ENCODE peak calls at places on chromosomes 2 and 18, in nine cellular contexts. One of them, this sample, is unnamed.

GRCh38 chr2:184921676-184922075 is 323.3 kb downstream of the ZNF804A start:
- DNase-seq in CD4-positive, CD25-positive, alpha-beta regulatory T cell: no peak
- DNase-seq in endodermal cell: no peak
- DNase-seq in astrocyte of the spinal cord: no peak
- DNase-seq in cardiac muscle cell: no peak
- DNase-seq in posterior cingulate gyrus: no peak
- DNase-seq in ELF-1: no peak
- DNase-seq in stimulated activated CD8-positive, alpha-beta memory T cell treated with anti-CD3 and anti-CD28 coated beads, Interleukin-4, amount 100 ng/mL, for 4 hours: no peak
- DNase-seq in naive thymus-derived CD8-positive, alpha-beta T cell: no peak
- DNase-seq in this sample: no peak

GRCh38 chr18:45408218-45408617 is 207.1 kb upstream of the SLC14A2 start:
- DNase-seq in CD4-positive, CD25-positive, alpha-beta regulatory T cell: no peak
- DNase-seq in endodermal cell: no peak
- DNase-seq in astrocyte of the spinal cord: no peak
- DNase-seq in cardiac muscle cell: no peak
- DNase-seq in posterior cingulate gyrus: no peak
- DNase-seq in ELF-1: no peak
- DNase-seq in stimulated activated CD8-positive, alpha-beta memory T cell treated with anti-CD3 and anti-CD28 coated beads, Interleukin-4, amount 100 ng/mL, for 4 hours: no peak
- DNase-seq in naive thymus-derived CD8-positive, alpha-beta T cell: no peak
- DNase-seq in this sample: no peak

GRCh38 chr2:70552501-70553333 is 909 bp downstream of the TGFA start:
- DNase-seq in CD4-positive, CD25-positive, alpha-beta regulatory T cell: no peak
- DNase-seq in endodermal cell: peak; percentile 71
- DNase-seq in astrocyte of the spinal cord: no peak
- DNase-seq in cardiac muscle cell: peak; percentile 18
- DNase-seq in posterior cingulate gyrus: no peak
- DNase-seq in ELF-1: peak; percentile 26
- DNase-seq in stimulated activated CD8-positive, alpha-beta memory T cell treated with anti-CD3 and anti-CD28 coated beads, Interleukin-4, amount 100 ng/mL, for 4 hours: no peak
- DNase-seq in naive thymus-derived CD8-positive, alpha-beta T cell: no peak
- DNase-seq in this sample: peak; percentile 15

GRCh38 chr2:24452499-24452878 is 38.6 kb upstream of the NCOA1 start:
- DNase-seq in CD4-positive, CD25-positive, alpha-beta regulatory T cell: no peak
- DNase-seq in endodermal cell: no peak
- DNase-seq in astrocyte of the spinal cord: no peak
- DNase-seq in cardiac muscle cell: no peak
- DNase-seq in posterior cingulate gyrus: no peak
- DNase-seq in ELF-1: no peak
- DNase-seq in stimulated activated CD8-positive, alpha-beta memory T cell treated with anti-CD3 and anti-CD28 coated beads, Interleukin-4, amount 100 ng/mL, for 4 hours: no peak
- DNase-seq in naive thymus-derived CD8-positive, alpha-beta T cell: no peak
- DNase-seq in this sample: no peak

GRCh38 chr18:43116699-43117294 is 1.3 kb upstream of the RIT2 start:
- DNase-seq in CD4-positive, CD25-positive, alpha-beta regulatory T cell: no peak
- DNase-seq in endodermal cell: no peak
- DNase-seq in astrocyte of the spinal cord: no peak
- DNase-seq in cardiac muscle cell: no peak
- DNase-seq in posterior cingulate gyrus: no peak
- DNase-seq in ELF-1: no peak
- DNase-seq in stimulated activated CD8-positive, alpha-beta memory T cell treated with anti-CD3 and anti-CD28 coated beads, Interleukin-4, amount 100 ng/mL, for 4 hours: no peak
- DNase-seq in naive thymus-derived CD8-positive, alpha-beta T cell: no peak
- DNase-seq in this sample: no peak

GRCh38 chr2:48415765-48416515 is 114.0 kb upstream of the STON1 start:
- DNase-seq in CD4-positive, CD25-positive, alpha-beta regulatory T cell: no peak
- DNase-seq in endodermal cell: peak; percentile 59
- DNase-seq in astrocyte of the spinal cord: no peak
- DNase-seq in cardiac muscle cell: no peak
- DNase-seq in posterior cingulate gyrus: no peak
- DNase-seq in ELF-1: peak; percentile 71
- DNase-seq in stimulated activated CD8-positive, alpha-beta memory T cell treated with anti-CD3 and anti-CD28 coated beads, Interleukin-4, amount 100 ng/mL, for 4 hours: no peak
- DNase-seq in naive thymus-derived CD8-positive, alpha-beta T cell: no peak
- DNase-seq in this sample: no peak

GRCh38 chr2:189685540-189686229 is 11.2 kb downstream of the ANKAR start:
- DNase-seq in CD4-positive, CD25-positive, alpha-beta regulatory T cell: no peak
- DNase-seq in endodermal cell: peak; percentile 56
- DNase-seq in astrocyte of the spinal cord: peak; percentile 69
- DNase-seq in cardiac muscle cell: no peak
- DNase-seq in posterior cingulate gyrus: no peak
- DNase-seq in ELF-1: no peak
- DNase-seq in stimulated activated CD8-positive, alpha-beta memory T cell treated with anti-CD3 and anti-CD28 coated beads, Interleukin-4, amount 100 ng/mL, for 4 hours: no peak
- DNase-seq in naive thymus-derived CD8-positive, alpha-beta T cell: no peak
- DNase-seq in this sample: peak; percentile 55

GRCh38 chr18:68299906-68300305 is 415.0 kb downstream of the TMX3 start:
- DNase-seq in CD4-positive, CD25-positive, alpha-beta regulatory T cell: no peak
- DNase-seq in endodermal cell: no peak
- DNase-seq in astrocyte of the spinal cord: no peak
- DNase-seq in cardiac muscle cell: no peak
- DNase-seq in posterior cingulate gyrus: no peak
- DNase-seq in ELF-1: no peak
- DNase-seq in stimulated activated CD8-positive, alpha-beta memory T cell treated with anti-CD3 and anti-CD28 coated beads, Interleukin-4, amount 100 ng/mL, for 4 hours: no peak
- DNase-seq in naive thymus-derived CD8-positive, alpha-beta T cell: no peak
- DNase-seq in this sample: no peak

GRCh38 chr2:38978504-38978903 is 88.8 kb downstream of the ARHGEF33 start:
- DNase-seq in CD4-positive, CD25-positive, alpha-beta regulatory T cell: no peak
- DNase-seq in endodermal cell: no peak
- DNase-seq in astrocyte of the spinal cord: no peak
- DNase-seq in cardiac muscle cell: no peak
- DNase-seq in posterior cingulate gyrus: no peak
- DNase-seq in ELF-1: no peak
- DNase-seq in stimulated activated CD8-positive, alpha-beta memory T cell treated with anti-CD3 and anti-CD28 coated beads, Interleukin-4, amount 100 ng/mL, for 4 hours: no peak
- DNase-seq in naive thymus-derived CD8-positive, alpha-beta T cell: no peak
- DNase-seq in this sample: no peak

GRCh38 chr2:166453995-166454595 is 40.0 kb downstream of the SCN7A start:
- DNase-seq in CD4-positive, CD25-positive, alpha-beta regulatory T cell: no peak
- DNase-seq in endodermal cell: no peak
- DNase-seq in astrocyte of the spinal cord: no peak
- DNase-seq in cardiac muscle cell: no peak
- DNase-seq in posterior cingulate gyrus: no peak
- DNase-seq in ELF-1: no peak
- DNase-seq in stimulated activated CD8-positive, alpha-beta memory T cell treated with anti-CD3 and anti-CD28 coated beads, Interleukin-4, amount 100 ng/mL, for 4 hours: no peak
- DNase-seq in naive thymus-derived CD8-positive, alpha-beta T cell: no peak
- DNase-seq in this sample: no peak

GRCh38 chr2:112629224-112629623 is 16.5 kb upstream of the SLC20A1 start:
- DNase-seq in CD4-positive, CD25-positive, alpha-beta regulatory T cell: no peak
- DNase-seq in endodermal cell: no peak
- DNase-seq in astrocyte of the spinal cord: no peak
- DNase-seq in cardiac muscle cell: no peak
- DNase-seq in posterior cingulate gyrus: no peak
- DNase-seq in ELF-1: no peak
- DNase-seq in stimulated activated CD8-positive, alpha-beta memory T cell treated with anti-CD3 and anti-CD28 coated beads, Interleukin-4, amount 100 ng/mL, for 4 hours: no peak
- DNase-seq in naive thymus-derived CD8-positive, alpha-beta T cell: no peak
- DNase-seq in this sample: no peak

GRCh38 chr2:207133493-207133861 is 32.3 kb downstream of the KLF7 start:
- DNase-seq in CD4-positive, CD25-positive, alpha-beta regulatory T cell: no peak
- DNase-seq in endodermal cell: no peak
- DNase-seq in astrocyte of the spinal cord: no peak
- DNase-seq in cardiac muscle cell: no peak
- DNase-seq in posterior cingulate gyrus: no peak
- DNase-seq in ELF-1: no peak
- DNase-seq in stimulated activated CD8-positive, alpha-beta memory T cell treated with anti-CD3 and anti-CD28 coated beads, Interleukin-4, amount 100 ng/mL, for 4 hours: no peak
- DNase-seq in naive thymus-derived CD8-positive, alpha-beta T cell: no peak
- DNase-seq in this sample: no peak

GRCh38 chr2:182049783-182050182 is 64.1 kb downstream of the PPP1R1C start:
- DNase-seq in CD4-positive, CD25-positive, alpha-beta regulatory T cell: no peak
- DNase-seq in endodermal cell: no peak
- DNase-seq in astrocyte of the spinal cord: no peak
- DNase-seq in cardiac muscle cell: no peak
- DNase-seq in posterior cingulate gyrus: no peak
- DNase-seq in ELF-1: no peak
- DNase-seq in stimulated activated CD8-positive, alpha-beta memory T cell treated with anti-CD3 and anti-CD28 coated beads, Interleukin-4, amount 100 ng/mL, for 4 hours: no peak
- DNase-seq in naive thymus-derived CD8-positive, alpha-beta T cell: no peak
- DNase-seq in this sample: no peak

GRCh38 chr18:78625895-78626294 is 353.7 kb upstream of the SALL3 start:
- DNase-seq in CD4-positive, CD25-positive, alpha-beta regulatory T cell: no peak
- DNase-seq in endodermal cell: no peak
- DNase-seq in astrocyte of the spinal cord: no peak
- DNase-seq in cardiac muscle cell: no peak
- DNase-seq in posterior cingulate gyrus: no peak
- DNase-seq in ELF-1: no peak
- DNase-seq in stimulated activated CD8-positive, alpha-beta memory T cell treated with anti-CD3 and anti-CD28 coated beads, Interleukin-4, amount 100 ng/mL, for 4 hours: no peak
- DNase-seq in naive thymus-derived CD8-positive, alpha-beta T cell: no peak
- DNase-seq in this sample: no peak

GRCh38 chr2:132632000-132632649 is 37.9 kb downstream of the LYPD1 start:
- DNase-seq in CD4-positive, CD25-positive, alpha-beta regulatory T cell: no peak
- DNase-seq in endodermal cell: no peak
- DNase-seq in astrocyte of the spinal cord: peak; percentile 54
- DNase-seq in cardiac muscle cell: no peak
- DNase-seq in posterior cingulate gyrus: no peak
- DNase-seq in ELF-1: peak; percentile 55
- DNase-seq in stimulated activated CD8-positive, alpha-beta memory T cell treated with anti-CD3 and anti-CD28 coated beads, Interleukin-4, amount 100 ng/mL, for 4 hours: no peak
- DNase-seq in naive thymus-derived CD8-positive, alpha-beta T cell: no peak
- DNase-seq in this sample: no peak

GRCh38 chr2:168607992-168608391 is 151.9 kb downstream of the CERS6 start:
- DNase-seq in CD4-positive, CD25-positive, alpha-beta regulatory T cell: no peak
- DNase-seq in endodermal cell: no peak
- DNase-seq in astrocyte of the spinal cord: peak; percentile 40
- DNase-seq in cardiac muscle cell: no peak
- DNase-seq in posterior cingulate gyrus: no peak
- DNase-seq in ELF-1: no peak
- DNase-seq in stimulated activated CD8-positive, alpha-beta memory T cell treated with anti-CD3 and anti-CD28 coated beads, Interleukin-4, amount 100 ng/mL, for 4 hours: no peak
- DNase-seq in naive thymus-derived CD8-positive, alpha-beta T cell: no peak
- DNase-seq in this sample: no peak

GRCh38 chr2:20478961-20479360 is 32.1 kb downstream of the RHOB start:
- DNase-seq in CD4-positive, CD25-positive, alpha-beta regulatory T cell: no peak
- DNase-seq in endodermal cell: peak; percentile 9
- DNase-seq in astrocyte of the spinal cord: no peak
- DNase-seq in cardiac muscle cell: no peak
- DNase-seq in posterior cingulate gyrus: no peak
- DNase-seq in ELF-1: no peak
- DNase-seq in stimulated activated CD8-positive, alpha-beta memory T cell treated with anti-CD3 and anti-CD28 coated beads, Interleukin-4, amount 100 ng/mL, for 4 hours: no peak
- DNase-seq in naive thymus-derived CD8-positive, alpha-beta T cell: no peak
- DNase-seq in this sample: no peak

This sample was measured in H4.